ENCODE peak calls at places on chromosomes 3 and 15, in eight cellular contexts. One of them, this sample, is unnamed.

GRCh38 chr3:126850370-126851085 is 132.4 kb upstream of the PLXNA1 start:
- DNase-seq in DND-41: no peak
- DNase-seq in trophoblast cell: peak; percentile 95
- DNase-seq in neuronal stem cell: peak; percentile 80
- DNase-seq in GM23248: peak; percentile 49
- DNase-seq in mammary epithelial cell: no peak
- DNase-seq in SK-N-SH: no peak
- DNase-seq in mesendoderm: peak; percentile 100
- DNase-seq in this sample: peak; percentile 84

GRCh38 chr15:56913670-56914069 is 4.8 kb upstream of the TCF12 start:
- DNase-seq in DND-41: no peak
- DNase-seq in trophoblast cell: peak; percentile 19
- DNase-seq in neuronal stem cell: no peak
- DNase-seq in GM23248: peak; percentile 24
- DNase-seq in mammary epithelial cell: no peak
- DNase-seq in SK-N-SH: no peak
- DNase-seq in mesendoderm: peak; percentile 55
- DNase-seq in this sample: peak; percentile 86

GRCh38 chr3:67076607-67077006 is 78.5 kb downstream of the KBTBD8 start:
- DNase-seq in DND-41: no peak
- DNase-seq in trophoblast cell: no peak
- DNase-seq in neuronal stem cell: no peak
- DNase-seq in GM23248: no peak
- DNase-seq in mammary epithelial cell: no peak
- DNase-seq in SK-N-SH: no peak
- DNase-seq in mesendoderm: no peak
- DNase-seq in this sample: no peak

GRCh38 chr3:71035886-71036285 is 547.6 kb downstream of the FOXP1 start:
- DNase-seq in DND-41: no peak
- DNase-seq in trophoblast cell: no peak
- DNase-seq in neuronal stem cell: no peak
- DNase-seq in GM23248: no peak
- DNase-seq in mammary epithelial cell: no peak
- DNase-seq in SK-N-SH: no peak
- DNase-seq in mesendoderm: no peak
- DNase-seq in this sample: peak; percentile 44

GRCh38 chr15:66638377-66638776 is 63.7 kb upstream of the SMAD6 start:
- DNase-seq in DND-41: peak; percentile 16
- DNase-seq in trophoblast cell: no peak
- DNase-seq in neuronal stem cell: no peak
- DNase-seq in GM23248: no peak
- DNase-seq in mammary epithelial cell: no peak
- DNase-seq in SK-N-SH: no peak
- DNase-seq in mesendoderm: no peak
- DNase-seq in this sample: no peak

GRCh38 chr15:42331235-42331634 is 28.1 kb upstream of the CAPN3 start:
- DNase-seq in DND-41: no peak
- DNase-seq in trophoblast cell: no peak
- DNase-seq in neuronal stem cell: no peak
- DNase-seq in GM23248: no peak
- DNase-seq in mammary epithelial cell: no peak
- DNase-seq in SK-N-SH: no peak
- DNase-seq in mesendoderm: no peak
- DNase-seq in this sample: no peak

GRCh38 chr15:62365795-62366442 is 200.8 kb upstream of the C2CD4B start:
- DNase-seq in DND-41: no peak
- DNase-seq in trophoblast cell: peak; percentile 58
- DNase-seq in neuronal stem cell: no peak
- DNase-seq in GM23248: no peak
- DNase-seq in mammary epithelial cell: peak; percentile 46
- DNase-seq in SK-N-SH: no peak
- DNase-seq in mesendoderm: peak; percentile 15
- DNase-seq in this sample: no peak

GRCh38 chr3:189304465-189305341 is 132.9 kb downstream of the TPRG1 start:
- DNase-seq in DND-41: no peak
- DNase-seq in trophoblast cell: peak; percentile 90
- DNase-seq in neuronal stem cell: no peak
- DNase-seq in GM23248: peak; percentile 46
- DNase-seq in mammary epithelial cell: peak; percentile 90
- DNase-seq in SK-N-SH: no peak
- DNase-seq in mesendoderm: no peak
- DNase-seq in this sample: peak; percentile 51

GRCh38 chr15:26355671-26356070 is 417.2 kb downstream of the GABRB3 start:
- DNase-seq in DND-41: no peak
- DNase-seq in trophoblast cell: no peak
- DNase-seq in neuronal stem cell: no peak
- DNase-seq in GM23248: no peak
- DNase-seq in mammary epithelial cell: no peak
- DNase-seq in SK-N-SH: peak; percentile 11
- DNase-seq in mesendoderm: peak; percentile 5
- DNase-seq in this sample: no peak

GRCh38 chr3:125148836-125149235 is 63.7 kb downstream of the SLC12A8 start:
- DNase-seq in DND-41: no peak
- DNase-seq in trophoblast cell: peak; percentile 66
- DNase-seq in neuronal stem cell: no peak
- DNase-seq in GM23248: peak; percentile 88
- DNase-seq in mammary epithelial cell: no peak
- DNase-seq in SK-N-SH: no peak
- DNase-seq in mesendoderm: peak; percentile 71
- DNase-seq in this sample: peak; percentile 59

GRCh38 chr3:143302638-143303171 is 183.1 kb downstream of the CHST2 start:
- DNase-seq in DND-41: no peak
- DNase-seq in trophoblast cell: peak; percentile 6
- DNase-seq in neuronal stem cell: no peak
- DNase-seq in GM23248: peak; percentile 91
- DNase-seq in mammary epithelial cell: peak; percentile 80
- DNase-seq in SK-N-SH: no peak
- DNase-seq in mesendoderm: peak; percentile 11
- DNase-seq in this sample: peak; percentile 79

GRCh38 chr15:33243869-33244268 is 49.4 kb upstream of the FMN1 start:
- DNase-seq in DND-41: no peak
- DNase-seq in trophoblast cell: peak; percentile 69
- DNase-seq in neuronal stem cell: no peak
- DNase-seq in GM23248: peak; percentile 54
- DNase-seq in mammary epithelial cell: peak; percentile 89
- DNase-seq in SK-N-SH: peak; percentile 24
- DNase-seq in mesendoderm: peak; percentile 48
- DNase-seq in this sample: peak; percentile 18

GRCh38 chr15:90184119-90184785 is 16.9 kb upstream of the SEMA4B start:
- DNase-seq in DND-41: no peak
- DNase-seq in trophoblast cell: peak; percentile 88
- DNase-seq in neuronal stem cell: no peak
- DNase-seq in GM23248: peak; percentile 74
- DNase-seq in mammary epithelial cell: peak; percentile 88
- DNase-seq in SK-N-SH: no peak
- DNase-seq in mesendoderm: no peak
- DNase-seq in this sample: peak; percentile 56

GRCh38 chr15:45429974-45430792 is 51.8 kb upstream of the GATM start:
- DNase-seq in DND-41: peak; percentile 33
- DNase-seq in trophoblast cell: peak; percentile 85
- DNase-seq in neuronal stem cell: peak; percentile 70
- DNase-seq in GM23248: peak; percentile 59
- DNase-seq in mammary epithelial cell: peak; percentile 39
- DNase-seq in SK-N-SH: peak; percentile 51
- DNase-seq in mesendoderm: peak; percentile 56
- DNase-seq in this sample: peak; percentile 28

GRCh38 chr3:55487376-55488241 is 503 bp upstream of the WNT5A start:
- DNase-seq in DND-41: no peak
- DNase-seq in trophoblast cell: peak; percentile 47
- DNase-seq in neuronal stem cell: peak; percentile 41
- DNase-seq in GM23248: peak; percentile 79
- DNase-seq in mammary epithelial cell: peak; percentile 70
- DNase-seq in SK-N-SH: peak; percentile 74
- DNase-seq in mesendoderm: peak; percentile 77
- DNase-seq in this sample: peak; percentile 67

GRCh38 chr3:107760141-107760540 is 237.4 kb downstream of the BBX start:
- DNase-seq in DND-41: no peak
- DNase-seq in trophoblast cell: no peak
- DNase-seq in neuronal stem cell: no peak
- DNase-seq in GM23248: no peak
- DNase-seq in mammary epithelial cell: no peak
- DNase-seq in SK-N-SH: no peak
- DNase-seq in mesendoderm: no peak
- DNase-seq in this sample: no peak

GRCh38 chr3:195895900-195896360 is 12.4 kb downstream of the TNK2 start:
- DNase-seq in DND-41: peak; percentile 72
- DNase-seq in trophoblast cell: peak; percentile 87
- DNase-seq in neuronal stem cell: peak; percentile 42
- DNase-seq in GM23248: peak; percentile 70
- DNase-seq in mammary epithelial cell: peak; percentile 51
- DNase-seq in SK-N-SH: peak; percentile 80
- DNase-seq in mesendoderm: peak; percentile 67
- DNase-seq in this sample: no peak

GRCh38 chr3:53773586-53774368 is 72.4 kb downstream of the CHDH start:
- DNase-seq in DND-41: no peak
- DNase-seq in trophoblast cell: peak; percentile 86
- DNase-seq in neuronal stem cell: no peak
- DNase-seq in GM23248: peak; percentile 95
- DNase-seq in mammary epithelial cell: peak; percentile 40
- DNase-seq in SK-N-SH: peak; percentile 60
- DNase-seq in mesendoderm: peak; percentile 74
- DNase-seq in this sample: peak; percentile 87

GRCh38 chr15:84702961-84703482 is 12.9 kb downstream of the SEC11A start:
- DNase-seq in DND-41: no peak
- DNase-seq in trophoblast cell: no peak
- DNase-seq in neuronal stem cell: no peak
- DNase-seq in GM23248: peak; percentile 44
- DNase-seq in mammary epithelial cell: no peak
- DNase-seq in SK-N-SH: no peak
- DNase-seq in mesendoderm: no peak
- DNase-seq in this sample: peak; percentile 56

GRCh38 chr3:139307601-139308146 is 36.1 kb upstream of the MRPS22 start:
- DNase-seq in DND-41: no peak
- DNase-seq in trophoblast cell: no peak
- DNase-seq in neuronal stem cell: no peak
- DNase-seq in GM23248: no peak
- DNase-seq in mammary epithelial cell: no peak
- DNase-seq in SK-N-SH: no peak
- DNase-seq in mesendoderm: no peak
- DNase-seq in this sample: no peak

GRCh38 chr3:139306078-139306477 is 37.7 kb upstream of the MRPS22 start:
- DNase-seq in DND-41: no peak
- DNase-seq in trophoblast cell: no peak
- DNase-seq in neuronal stem cell: no peak
- DNase-seq in GM23248: no peak
- DNase-seq in mammary epithelial cell: no peak
- DNase-seq in SK-N-SH: no peak
- DNase-seq in mesendoderm: no peak
- DNase-seq in this sample: no peak

GRCh38 chr3:139309046-139309660 is 34.7 kb upstream of the MRPS22 start:
- DNase-seq in DND-41: no peak
- DNase-seq in trophoblast cell: no peak
- DNase-seq in neuronal stem cell: no peak
- DNase-seq in GM23248: no peak
- DNase-seq in mammary epithelial cell: no peak
- DNase-seq in SK-N-SH: no peak
- DNase-seq in mesendoderm: no peak
- DNase-seq in this sample: no peak

GRCh38 chr3:139308156-139309017 is 35.4 kb upstream of the MRPS22 start:
- DNase-seq in DND-41: no peak
- DNase-seq in trophoblast cell: no peak
- DNase-seq in neuronal stem cell: no peak
- DNase-seq in GM23248: no peak
- DNase-seq in mammary epithelial cell: no peak
- DNase-seq in SK-N-SH: no peak
- DNase-seq in mesendoderm: no peak
- DNase-seq in this sample: no peak

DNA sequence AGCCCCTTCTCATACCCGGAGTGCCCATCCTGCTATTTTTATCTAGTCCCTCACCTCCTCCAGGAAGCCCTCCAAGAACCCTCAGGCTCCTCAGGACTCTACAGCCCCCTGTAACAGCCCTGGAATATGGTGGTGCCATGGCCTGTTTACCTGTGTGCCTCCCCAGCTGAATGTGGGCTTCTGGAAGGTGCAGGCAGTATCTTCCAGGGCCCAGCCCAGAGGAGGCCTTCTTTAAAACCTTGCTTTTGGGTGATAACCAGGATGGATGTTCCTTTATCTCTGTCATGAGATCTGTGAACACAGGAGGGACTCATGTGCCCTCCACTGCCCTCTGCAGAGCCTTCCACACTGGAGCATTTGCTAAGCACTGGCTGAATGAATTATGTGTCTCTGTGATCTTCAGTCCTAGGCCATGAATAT is 36.7 kb upstream of the MRPS22 start:
- DNase-seq in DND-41: no peak
- DNase-seq in trophoblast cell: no peak
- DNase-seq in neuronal stem cell: no peak
- DNase-seq in GM23248: no peak
- DNase-seq in mammary epithelial cell: no peak
- DNase-seq in SK-N-SH: no peak
- DNase-seq in mesendoderm: no peak
- DNase-seq in this sample: no peak
- H3K9ac ChIP-seq in DND-41: no peak overlapping the region
- H3K9ac ChIP-seq in trophoblast cell: no peak overlapping the region
- H3K9ac ChIP-seq in neuronal stem cell: no peak overlapping the region
- H3K9ac ChIP-seq in GM23248: no peak overlapping the region
- H3K9ac ChIP-seq in mammary epithelial cell: no peak overlapping the region
- H3K9ac ChIP-seq in SK-N-SH: no peak overlapping the region
- H3K9ac ChIP-seq in mesendoderm: no peak overlapping the region
- H3K9ac ChIP-seq in this sample: no peak overlapping the region

DNA sequence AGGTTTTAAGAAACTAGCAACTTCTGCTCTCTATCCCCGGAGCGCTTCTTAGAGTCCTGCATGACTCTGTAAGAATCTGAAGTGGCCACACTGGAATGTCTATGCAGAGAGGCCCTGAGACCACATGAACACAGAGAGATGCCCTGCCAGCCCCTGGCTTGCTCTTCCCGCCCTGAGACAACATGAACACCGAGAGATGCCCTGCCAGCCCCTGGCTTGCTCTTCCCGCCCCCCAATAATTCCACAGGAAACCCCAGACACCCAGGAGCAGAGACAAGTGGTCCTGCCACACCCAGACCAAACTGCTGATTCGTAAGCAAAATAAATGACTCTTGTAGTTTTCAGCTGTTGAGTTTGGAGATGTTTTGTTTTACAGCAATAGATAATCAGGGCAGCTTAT is 166.1 kb downstream of the OSBPL10 start:
- DNase-seq in DND-41: no peak
- DNase-seq in trophoblast cell: no peak
- DNase-seq in neuronal stem cell: no peak
- DNase-seq in GM23248: no peak
- DNase-seq in mammary epithelial cell: no peak
- DNase-seq in SK-N-SH: no peak
- DNase-seq in mesendoderm: no peak
- DNase-seq in this sample: no peak
- H3K9ac ChIP-seq in DND-41: no peak overlapping the region
- H3K9ac ChIP-seq in trophoblast cell: no peak overlapping the region
- H3K9ac ChIP-seq in neuronal stem cell: no peak overlapping the region
- H3K9ac ChIP-seq in GM23248: no peak overlapping the region
- H3K9ac ChIP-seq in mammary epithelial cell: no peak overlapping the region
- H3K9ac ChIP-seq in SK-N-SH: no peak overlapping the region
- H3K9ac ChIP-seq in mesendoderm: no peak overlapping the region
- H3K9ac ChIP-seq in this sample: no peak overlapping the region

GRCh38 chr3:158095302-158095997 is 10.8 kb downstream of the SHOX2 start:
- DNase-seq in DND-41: no peak
- DNase-seq in trophoblast cell: no peak
- DNase-seq in neuronal stem cell: no peak
- DNase-seq in GM23248: no peak
- DNase-seq in mammary epithelial cell: no peak
- DNase-seq in SK-N-SH: no peak
- DNase-seq in mesendoderm: peak; percentile 46
- DNase-seq in this sample: no peak
- H3K9ac ChIP-seq in DND-41: no peak overlapping the region
- H3K9ac ChIP-seq in trophoblast cell: no peak overlapping the region
- H3K9ac ChIP-seq in neuronal stem cell: no peak overlapping the region
- H3K9ac ChIP-seq in GM23248: no peak overlapping the region
- H3K9ac ChIP-seq in mammary epithelial cell: no peak overlapping the region
- H3K9ac ChIP-seq in SK-N-SH: no peak overlapping the region
- H3K9ac ChIP-seq in mesendoderm: no peak overlapping the region
- H3K9ac ChIP-seq in this sample: no peak overlapping the region

GRCh38 chr3:23991236-23992050 is 46.4 kb downstream of the NR1D2 start:
- DNase-seq in DND-41: peak; percentile 10
- DNase-seq in trophoblast cell: no peak
- DNase-seq in neuronal stem cell: no peak
- DNase-seq in GM23248: peak; percentile 30
- DNase-seq in mammary epithelial cell: no peak
- DNase-seq in SK-N-SH: peak; percentile 69
- DNase-seq in mesendoderm: no peak
- DNase-seq in this sample: peak; percentile 35
- H3K9ac ChIP-seq in DND-41: no peak overlapping the region
- H3K9ac ChIP-seq in trophoblast cell: no peak overlapping the region
- H3K9ac ChIP-seq in neuronal stem cell: no peak overlapping the region
- H3K9ac ChIP-seq in GM23248: no peak overlapping the region
- H3K9ac ChIP-seq in mammary epithelial cell: no peak overlapping the region
- H3K9ac ChIP-seq in SK-N-SH: no peak overlapping the region
- H3K9ac ChIP-seq in mesendoderm: no peak overlapping the region
- H3K9ac ChIP-seq in this sample: no peak overlapping the region